ENCODE peak calls at places on chromosomes 3 and 15, in six cellular contexts. One of them, this sample, is unnamed.

GRCh38 chr15:59306520-59307163 is 66.0 kb downstream of the MYO1E start:
- DNase-seq in Panc1: no peak
- DNase-seq in HFFc6: peak; percentile 54
- DNase-seq in mucosa of gallbladder: no peak
- DNase-seq in mucosa of descending colon: no peak
- DNase-seq in NCI-H1092: no peak
- DNase-seq in this sample: no peak

GRCh38 chr3:16897254-16897926 is 12.6 kb downstream of the PLCL2 start:
- DNase-seq in HFFc6: peak; percentile 71
- DNase-seq in Panc1: no peak
- DNase-seq in NCI-H1092: no peak
- DNase-seq in mucosa of descending colon: peak; percentile 79
- DNase-seq in mucosa of gallbladder: no peak
- DNase-seq in this sample: peak; percentile 59

GRCh38 chr3:72336821-72337479 is 511.3 kb downstream of the SHQ1 start:
- DNase-seq in mucosa of gallbladder: peak; percentile 83
- DNase-seq in NCI-H1092: peak; percentile 32
- DNase-seq in Panc1: no peak
- DNase-seq in mucosa of descending colon: peak; percentile 90
- DNase-seq in HFFc6: no peak
- DNase-seq in this sample: no peak

GRCh38 chr3:28916713-28917499 is 364.0 kb upstream of the RBMS3 start:
- DNase-seq in HFFc6: peak; percentile 25
- DNase-seq in Panc1: peak; percentile 5
- DNase-seq in mucosa of descending colon: peak; percentile 26
- DNase-seq in NCI-H1092: no peak
- DNase-seq in mucosa of gallbladder: peak; percentile 61
- DNase-seq in this sample: peak; percentile 5

GRCh38 chr3:126474498-126475410 is 937 bp downstream of the ZXDC start:
- DNase-seq in mucosa of descending colon: peak; percentile 69
- DNase-seq in mucosa of gallbladder: peak; percentile 23
- DNase-seq in NCI-H1092: no peak
- DNase-seq in Panc1: no peak
- DNase-seq in HFFc6: peak; percentile 22
- DNase-seq in this sample: no peak

GRCh38 chr15:50886139-50886467 is 22.4 kb upstream of the AP4E1 start:
- DNase-seq in HFFc6: no peak
- DNase-seq in mucosa of descending colon: no peak
- DNase-seq in mucosa of gallbladder: no peak
- DNase-seq in NCI-H1092: no peak
- DNase-seq in Panc1: no peak
- DNase-seq in this sample: no peak

GRCh38 chr15:27601239-27601942 is 497.7 kb downstream of the OCA2 start:
- DNase-seq in Panc1: no peak
- DNase-seq in NCI-H1092: peak; percentile 51
- DNase-seq in mucosa of gallbladder: no peak
- DNase-seq in HFFc6: no peak
- DNase-seq in mucosa of descending colon: no peak
- DNase-seq in this sample: no peak

GRCh38 chr3:158737987-158738615 is 5.8 kb upstream of the RARRES1 start:
- DNase-seq in NCI-H1092: no peak
- DNase-seq in Panc1: no peak
- DNase-seq in HFFc6: no peak
- DNase-seq in mucosa of descending colon: no peak
- DNase-seq in mucosa of gallbladder: no peak
- DNase-seq in this sample: no peak

GRCh38 chr3:172094621-172095557 is 55.5 kb downstream of the FNDC3B start:
- DNase-seq in mucosa of descending colon: peak; percentile 53
- DNase-seq in mucosa of gallbladder: no peak
- DNase-seq in NCI-H1092: no peak
- DNase-seq in HFFc6: no peak
- DNase-seq in Panc1: no peak
- DNase-seq in this sample: no peak

GRCh38 chr3:2643606-2644005 is 466.6 kb downstream of the IL5RA start:
- DNase-seq in HFFc6: no peak
- DNase-seq in mucosa of gallbladder: no peak
- DNase-seq in mucosa of descending colon: no peak
- DNase-seq in NCI-H1092: no peak
- DNase-seq in Panc1: no peak
- DNase-seq in this sample: no peak

GRCh38 chr3:192275741-192276355 is 451.5 kb downstream of the FGF12 start:
- DNase-seq in NCI-H1092: no peak
- DNase-seq in HFFc6: no peak
- DNase-seq in mucosa of gallbladder: no peak
- DNase-seq in mucosa of descending colon: no peak
- DNase-seq in Panc1: no peak
- DNase-seq in this sample: no peak

GRCh38 chr3:156151824-156152428 is 31.5 kb downstream of the KCNAB1 start:
- DNase-seq in Panc1: peak; percentile 28
- DNase-seq in mucosa of descending colon: peak; percentile 69
- DNase-seq in mucosa of gallbladder: peak; percentile 58
- DNase-seq in NCI-H1092: peak; percentile 18
- DNase-seq in HFFc6: peak; percentile 38
- DNase-seq in this sample: peak; percentile 83

GRCh38 chr3:174662653-174663052 is 196.5 kb upstream of the NAALADL2 start:
- DNase-seq in HFFc6: no peak
- DNase-seq in NCI-H1092: no peak
- DNase-seq in mucosa of descending colon: no peak
- DNase-seq in Panc1: no peak
- DNase-seq in mucosa of gallbladder: no peak
- DNase-seq in this sample: no peak

GRCh38 chr15:76954744-76955143 is 23.2 kb downstream of the RCN2 start:
- DNase-seq in Panc1: no peak
- DNase-seq in NCI-H1092: no peak
- DNase-seq in HFFc6: no peak
- DNase-seq in mucosa of gallbladder: no peak
- DNase-seq in mucosa of descending colon: no peak
- DNase-seq in this sample: no peak

GRCh38 chr3:45597166-45597565 is 2.6 kb downstream of the LIMD1 start:
- DNase-seq in mucosa of gallbladder: peak; percentile 27
- DNase-seq in mucosa of descending colon: peak; percentile 50
- DNase-seq in Panc1: no peak
- DNase-seq in NCI-H1092: no peak
- DNase-seq in HFFc6: no peak
- DNase-seq in this sample: no peak

GRCh38 chr15:56074866-56075265 is 81.5 kb upstream of the NEDD4 start:
- DNase-seq in Panc1: no peak
- DNase-seq in HFFc6: no peak
- DNase-seq in NCI-H1092: no peak
- DNase-seq in mucosa of gallbladder: no peak
- DNase-seq in mucosa of descending colon: no peak
- DNase-seq in this sample: no peak

GRCh38 chr15:31303434-31304073 is 23.1 kb upstream of the KLF13 start:
- DNase-seq in Panc1: no peak
- DNase-seq in HFFc6: no peak
- DNase-seq in mucosa of descending colon: peak; percentile 65
- DNase-seq in mucosa of gallbladder: peak; percentile 10
- DNase-seq in NCI-H1092: no peak
- DNase-seq in this sample: no peak

GRCh38 chr3:35183915-35184675 is 455.2 kb upstream of the ARPP21 start:
- DNase-seq in NCI-H1092: no peak
- DNase-seq in mucosa of descending colon: no peak
- DNase-seq in HFFc6: no peak
- DNase-seq in Panc1: no peak
- DNase-seq in mucosa of gallbladder: no peak
- DNase-seq in this sample: no peak

GRCh38 chr3:172235698-172236097 is 196.3 kb downstream of the FNDC3B start:
- DNase-seq in mucosa of descending colon: no peak
- DNase-seq in mucosa of gallbladder: no peak
- DNase-seq in NCI-H1092: no peak
- DNase-seq in Panc1: no peak
- DNase-seq in HFFc6: no peak
- DNase-seq in this sample: no peak

GRCh38 chr15:45871121-45871855 is 236.5 kb downstream of the SQOR start:
- DNase-seq in Panc1: no peak
- DNase-seq in NCI-H1092: no peak
- DNase-seq in mucosa of descending colon: peak; percentile 44
- DNase-seq in HFFc6: peak; percentile 54
- DNase-seq in mucosa of gallbladder: no peak
- DNase-seq in this sample: no peak

GRCh38 chr3:17579289-17580031 is 163.0 kb downstream of the TBC1D5 start:
- DNase-seq in HFFc6: no peak
- DNase-seq in Panc1: no peak
- DNase-seq in mucosa of gallbladder: no peak
- DNase-seq in NCI-H1092: no peak
- DNase-seq in mucosa of descending colon: no peak
- DNase-seq in this sample: no peak

GRCh38 chr15:88493811-88494210 is 26.3 kb downstream of the MRPS11 start:
- DNase-seq in Panc1: no peak
- DNase-seq in HFFc6: no peak
- DNase-seq in NCI-H1092: no peak
- DNase-seq in mucosa of gallbladder: no peak
- DNase-seq in mucosa of descending colon: no peak
- DNase-seq in this sample: no peak

GRCh38 chr3:16480861-16481569 is 32.5 kb downstream of the RFTN1 start:
- DNase-seq in HFFc6: peak; percentile 67
- DNase-seq in mucosa of gallbladder: no peak
- DNase-seq in mucosa of descending colon: no peak
- DNase-seq in NCI-H1092: no peak
- DNase-seq in Panc1: no peak
- DNase-seq in this sample: no peak